ENCODE peak calls at places on chromosomes 6 and 20, in nine cellular contexts. O, T, Z, I, B, F, X, J and M are unnamed samples.

GRCh38 chr20:49701313-49701731 is 12.4 kb downstream of the B4GALT5 start:
- DNase-seq in O (no peak), T (no peak), Z (no peak), I (no peak), B (no peak), F (no peak), X (no peak), J (no peak), M (no peak)

GRCh38 chr6:55437141-55437540 is 109.9 kb downstream of the GFRAL start:
- DNase-seq in O (no peak), T (peak; percentile 19), Z (no peak), I (no peak), B (no peak), F (no peak), X (no peak), J (no peak), M (no peak)

GRCh38 chr20:54207743-54208491 is at the start of gene PFDN4:
- DNase-seq in O (peak; percentile 83), T (peak; percentile 92), Z (peak; percentile 82), I (peak; percentile 79), B (peak; percentile 82), F (peak; percentile 87), X (peak; percentile 95), J (peak; percentile 85), M (peak; percentile 85)

GRCh38 chr6:16058188-16058780 is 70.6 kb upstream of the MYLIP start:
- DNase-seq in O (no peak), T (no peak), Z (peak; percentile 7), I (no peak), B (no peak), F (no peak), X (no peak), J (no peak), M (no peak)

GRCh38 chr20:53839423-53840176 is 230.8 kb downstream of the BCAS1 start:
- DNase-seq in O (no peak), T (no peak), Z (peak; percentile 98), I (peak; percentile 86), B (no peak), F (peak; percentile 64), X (no peak), J (no peak), M (no peak)

GRCh38 chr6:43935921-43936320 is 165.9 kb downstream of the VEGFA start:
- DNase-seq in O (no peak), T (no peak), Z (no peak), I (no peak), B (no peak), F (no peak), X (no peak), J (no peak), M (peak; percentile 13)

GRCh38 chr6:38617856-38618255 is 21.9 kb downstream of the BTBD9 start:
- DNase-seq in O (no peak), T (no peak), Z (no peak), I (no peak), B (no peak), F (no peak), X (no peak), J (no peak), M (no peak)

GRCh38 chr6:73516712-73517489 is 3.9 kb downstream of the EEF1A1 start:
- DNase-seq in O (no peak), T (peak; percentile 42), Z (no peak), I (no peak), B (no peak), F (no peak), X (no peak), J (no peak), M (no peak)

GRCh38 chr20:58711266-58712051 is 18.9 kb downstream of the NPEPL1 start:
- DNase-seq in O (peak; percentile 56), T (no peak), Z (no peak), I (no peak), B (no peak), F (no peak), X (peak; percentile 41), J (no peak), M (peak; percentile 55)

GRCh38 chr6:109977791-109978173 is 329 bp upstream of the GPR6 start:
- DNase-seq in O (no peak), T (no peak), Z (no peak), I (no peak), B (no peak), F (no peak), X (no peak), J (no peak), M (no peak)

GRCh38 chr6:52215787-52216186 is 28.5 kb downstream of the IL17F start:
- DNase-seq in O (no peak), T (no peak), Z (no peak), I (no peak), B (no peak), F (no peak), X (no peak), J (no peak), M (no peak)

GRCh38 chr6:113649276-113649675 is 207.9 kb upstream of the MARCKS start:
- DNase-seq in O (no peak), T (peak; percentile 80), Z (no peak), I (peak; percentile 88), B (no peak), F (no peak), X (no peak), J (no peak), M (no peak)

GRCh38 chr6:117600008-117600743 is 2.1 kb downstream of the GOPC start:
- DNase-seq in O (no peak), T (peak; percentile 11), Z (peak; percentile 27), I (no peak), B (no peak), F (no peak), X (no peak), J (no peak), M (no peak)

GRCh38 chr20:22389836-22390542 is 194.4 kb downstream of the FOXA2 start:
- DNase-seq in O (no peak), T (peak; percentile 14), Z (no peak), I (peak; percentile 85), B (no peak), F (no peak), X (peak; percentile 85), J (no peak), M (no peak)

GRCh38 chr20:34538671-34539123 is 19.8 kb upstream of the MAP1LC3A start:
- DNase-seq in O (no peak), T (peak; percentile 76), Z (peak; percentile 34), I (peak; percentile 62), B (peak; percentile 62), F (no peak), X (peak; percentile 86), J (no peak), M (peak; percentile 75)

GRCh38 chr20:8428988-8429387 is 296.9 kb downstream of the PLCB1 start:
- DNase-seq in O (no peak), T (no peak), Z (no peak), I (no peak), B (no peak), F (no peak), X (no peak), J (no peak), M (no peak)
- H3K4me1 ChIP-seq in O (peaks cover 12% of the 10 kb centered on the region), T (peaks cover 14% of the 10 kb centered on the region), Z (no peaks in the 10 kb centered on the region), I (no peaks in the 10 kb centered on the region), B (peaks cover 10% of the 10 kb centered on the region), F (no peaks in the 10 kb centered on the region), X (peaks cover 8% of the 10 kb centered on the region), J (peaks cover 7% of the 10 kb centered on the region), M (peaks cover 53% of the 10 kb centered on the region)

GRCh38 chr6:156160007-156160787 is 617.0 kb upstream of the ARID1B start:
- DNase-seq in O (no peak), T (no peak), Z (no peak), I (no peak), B (no peak), F (no peak), X (no peak), J (no peak), M (no peak)

GRCh38 chr6:156160788-156161150 is 616.4 kb upstream of the ARID1B start:
- DNase-seq in O (no peak), T (no peak), Z (no peak), I (no peak), B (no peak), F (no peak), X (no peak), J (no peak), M (no peak)

DNA sequence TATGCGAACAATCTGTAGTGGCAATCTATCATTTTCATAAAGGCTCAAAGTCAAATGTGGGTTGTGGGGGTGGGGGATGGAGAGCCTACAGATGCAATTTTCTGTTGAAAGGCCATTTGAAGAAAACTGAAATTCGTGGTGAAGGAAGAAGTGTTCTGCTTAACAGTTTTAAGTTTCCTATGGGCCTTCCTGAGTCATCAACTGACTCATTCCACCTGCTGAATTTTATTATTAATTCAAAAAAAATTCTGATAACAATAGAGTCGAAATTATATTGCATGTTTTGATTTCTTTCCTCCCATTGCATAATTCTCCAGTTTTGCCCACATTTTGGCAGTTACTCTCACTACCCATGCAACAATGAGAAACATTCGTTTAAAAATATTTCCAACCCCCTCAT is 622.3 kb upstream of the ARID1B start:
- DNase-seq in O (no peak), T (no peak), Z (no peak), I (no peak), B (no peak), F (no peak), X (no peak), J (no peak), M (no peak)
- H3K36me3 ChIP-seq in O (no peaks in the 10 kb centered on the region), T (no peaks in the 10 kb centered on the region), Z (no peaks in the 10 kb centered on the region), I (no peaks in the 10 kb centered on the region), B (no peaks in the 10 kb centered on the region), F (no peaks in the 10 kb centered on the region), X (no peaks in the 10 kb centered on the region), J (no peaks in the 10 kb centered on the region), M (no peaks in the 10 kb centered on the region)

DNA sequence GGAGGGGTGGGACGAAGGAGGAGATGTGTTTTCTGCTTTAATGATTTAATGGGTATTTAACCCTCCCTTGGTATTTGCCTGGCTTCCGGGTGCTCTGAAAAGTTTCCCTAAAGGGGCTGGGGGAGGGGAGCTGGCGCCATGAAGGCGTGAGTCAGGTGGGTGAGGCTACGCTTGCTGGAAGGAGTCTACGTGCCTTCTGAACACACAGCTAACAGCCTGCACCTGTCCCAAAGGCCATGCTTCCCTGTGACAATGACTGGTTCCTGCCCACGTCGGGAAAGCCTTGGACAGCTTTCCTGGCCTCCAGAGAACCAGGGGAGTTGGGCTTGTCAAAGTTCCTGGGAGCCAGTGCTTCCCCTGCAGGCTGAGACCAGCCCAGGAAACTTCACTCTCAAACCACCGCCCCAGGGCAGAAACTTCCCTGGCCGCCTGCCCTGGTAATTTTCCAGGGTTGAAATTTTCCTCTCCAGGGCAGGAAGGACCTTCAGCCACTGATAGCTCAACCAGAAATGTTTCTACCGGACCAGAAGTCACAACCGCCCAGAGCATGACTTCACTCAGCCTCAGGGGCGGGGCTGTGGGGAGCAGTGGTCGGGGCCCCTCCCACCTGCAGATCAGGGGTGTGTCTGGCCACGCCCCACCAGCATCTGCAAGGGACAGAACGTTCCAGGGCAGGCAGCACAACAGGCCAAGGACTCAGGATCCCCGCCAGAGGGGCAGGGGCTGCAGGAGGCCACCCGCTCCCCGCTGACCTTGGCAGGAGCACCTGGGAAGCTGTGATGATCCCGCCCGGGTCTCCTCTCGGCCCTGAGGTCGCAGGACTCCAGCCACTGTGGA is 18.6 kb upstream of the SLCO4A1 start:
- DNase-seq in O (peak; percentile 97), T (peak; percentile 91), Z (peak; percentile 90), I (peak; percentile 99), B (peak; percentile 94), F (peak; percentile 94), X (peak; percentile 96), J (peak; percentile 90), M (peak; percentile 97)
- H3K4me1 ChIP-seq in O (peaks cover 55% of the 10 kb centered on the region), T (peaks cover 8% of the 10 kb centered on the region), Z (peaks cover 11% of the 10 kb centered on the region), I (peaks cover 39% of the 10 kb centered on the region), B (peaks cover 24% of the 10 kb centered on the region), F (no peaks in the 10 kb centered on the region), X (peaks cover 8% of the 10 kb centered on the region), J (peaks cover 13% of the 10 kb centered on the region), M (peaks cover 24% of the 10 kb centered on the region)

GRCh38 chr6:35473075-35473848 is 5.1 kb downstream of the RPL10A start:
- DNase-seq in O (no peak), T (no peak), Z (no peak), I (no peak), B (no peak), F (no peak), X (peak; percentile 67), J (no peak), M (no peak)
- H3K36me3 ChIP-seq in O (peaks cover 62% of the 10 kb centered on the region), T (peaks cover 31% of the 10 kb centered on the region), Z (peaks cover 16% of the 10 kb centered on the region), I (no peaks in the 10 kb centered on the region), B (peaks cover 4% of the 10 kb centered on the region), F (peaks cover 1% of the 10 kb centered on the region), X (peaks cover 51% of the 10 kb centered on the region), J (no peaks in the 10 kb centered on the region), M (peaks cover 14% of the 10 kb centered on the region)